ENCODE peak calls at places on chromosomes 1 and 21, in seven cellular contexts. V is RWPE2, K is transverse colon, B is fibroblast of lung, P is sigmoid colon, J is upper lobe of right lung, S is psoas muscle. Y is an unnamed sample.
A peak's percentile ranks its signal among the peaks of the same experiment; 100 is the strongest.

GRCh38 chr1:147208619-147209018 is 16.5 kb downstream of the FMO5 start:
- DNase-seq in P (no peak), S (no peak), J (no peak), B (no peak), K (no peak), V (no peak), Y (no peak)

GRCh38 chr1:222829868-222830267 is 15.0 kb downstream of the DISP1 start:
- DNase-seq in S (no peak), P (no peak), V (no peak), B (peak; percentile 88), K (no peak), J (no peak), Y (no peak)

GRCh38 chr1:220906561-220907334 is 27.5 kb downstream of the HLX start:
- DNase-seq in B (no peak), J (no peak), K (no peak), P (no peak), V (no peak), S (no peak), Y (no peak)

GRCh38 chr1:199073166-199073565 is 434.3 kb downstream of the PTPRC start:
- DNase-seq in V (no peak), B (no peak), P (no peak), J (no peak), K (no peak), S (no peak), Y (no peak)

GRCh38 chr1:2525524-2525895 is 886 bp downstream of the PANK4 start:
- DNase-seq in B (no peak), J (no peak), V (no peak), S (no peak), P (no peak), K (no peak), Y (no peak)

GRCh38 chr1:181152892-181153633 is 64.6 kb downstream of the IER5 start:
- DNase-seq in P (peak; percentile 94), V (no peak), B (peak; percentile 96), S (peak; percentile 95), K (peak; percentile 74), J (peak; percentile 82), Y (no peak)

GRCh38 chr1:66732407-66733166 is 19.7 kb upstream of the DYNLT5 start:
- DNase-seq in J (no peak), P (no peak), K (no peak), B (no peak), V (no peak), S (no peak), Y (no peak)

GRCh38 chr1:54577612-54578011 is 29.6 kb downstream of the ACOT11 start:
- DNase-seq in S (peak; percentile 90), P (peak; percentile 94), K (peak; percentile 72), J (peak; percentile 90), V (no peak), B (peak; percentile 19), Y (peak; percentile 86)

GRCh38 chr1:67821263-67821662 is 12.0 kb downstream of the GNG12 start:
- DNase-seq in K (no peak), B (no peak), S (no peak), P (no peak), V (no peak), J (no peak), Y (no peak)

GRCh38 chr21:42536601-42537000 is 22.9 kb downstream of the SLC37A1 start:
- DNase-seq in S (no peak), B (no peak), J (no peak), P (peak; percentile 9), K (no peak), V (no peak), Y (no peak)

GRCh38 chr1:219825355-219825754 is 103.0 kb downstream of the SLC30A10 start:
- DNase-seq in K (no peak), B (no peak), P (no peak), J (no peak), S (no peak), V (no peak), Y (no peak)

GRCh38 chr1:34736711-34737110 is 18.1 kb upstream of the GJB5 start:
- DNase-seq in P (no peak), K (no peak), V (peak; percentile 10), S (no peak), J (no peak), B (no peak), Y (no peak)

GRCh38 chr1:201970334-201971159 is 11.9 kb upstream of the RNPEP start:
- DNase-seq in P (no peak), K (no peak), J (no peak), V (no peak), S (no peak), B (peak; percentile 52), Y (no peak)

GRCh38 chr1:204172404-204173049 is 6.4 kb upstream of the REN start:
- DNase-seq in V (no peak), B (no peak), S (no peak), P (no peak), J (no peak), K (no peak), Y (no peak)

GRCh38 chr1:236394016-236394481 is at the start of gene EDARADD:
- DNase-seq in S (no peak), B (peak; percentile 71), P (no peak), J (no peak), V (no peak), K (no peak), Y (no peak)

GRCh38 chr1:50418600-50419109 is 4.6 kb downstream of the DMRTA2 start:
- DNase-seq in S (peak; percentile 53), B (no peak), J (no peak), P (no peak), K (no peak), V (no peak), Y (peak; percentile 17)

GRCh38 chr1:151371744-151372410 is 628 bp downstream of the SELENBP1 start:
- DNase-seq in P (peak; percentile 83), B (peak; percentile 38), J (peak; percentile 83), K (peak; percentile 75), V (no peak), S (peak; percentile 77), Y (no peak)

GRCh38 chr1:8889925-8890785 is 11.7 kb upstream of the ENO1 start:
- DNase-seq in V (peak; percentile 87), P (peak; percentile 97), B (peak; percentile 93), S (peak; percentile 93), K (peak; percentile 74), J (peak; percentile 80), Y (peak; percentile 88)

GRCh38 chr21:17488620-17489019 is 24.2 kb upstream of the CXADR start:
- DNase-seq in B (no peak), S (no peak), P (no peak), J (no peak), V (no peak), K (no peak), Y (no peak)

GRCh38 chr1:89808429-89809117 is 12.3 kb upstream of the LRRC8D start:
- DNase-seq in P (no peak), J (no peak), V (peak; percentile 74), K (no peak), B (peak; percentile 73), S (no peak), Y (no peak)

GRCh38 chr21:42406201-42406601 is 2.5 kb downstream of the UBASH3A start:
- DNase-seq in P (peak; percentile 44), V (no peak), B (no peak), J (peak; percentile 39), S (no peak), K (peak; percentile 20), Y (no peak)

GRCh38 chr1:114467491-114467890 is 43.5 kb downstream of the TRIM33 start:
- DNase-seq in P (no peak), S (no peak), V (no peak), K (no peak), J (no peak), B (no peak), Y (no peak)

GRCh38 chr1:32101233-32101681 is 6.6 kb upstream of the KPNA6 start:
- DNase-seq in K (no peak), S (no peak), V (no peak), P (no peak), B (peak; percentile 66), J (no peak), Y (no peak)

GRCh38 chr1:186482661-186483255 is 21.8 kb upstream of the PDC start:
- DNase-seq in V (no peak), P (peak; percentile 67), S (peak; percentile 43), B (peak; percentile 64), K (peak; percentile 25), J (no peak), Y (peak; percentile 32)

GRCh38 chr1:167912294-167912693 is 1.6 kb downstream of the ADCY10 start:
- DNase-seq in B (no peak), P (no peak), K (no peak), J (no peak), S (no peak), V (no peak), Y (no peak)

GRCh38 chr1:207981976-207982375 is 71.1 kb upstream of the CD34 start:
- DNase-seq in S (no peak), B (no peak), K (no peak), J (no peak), P (no peak), V (no peak), Y (no peak)

GRCh38 chr1:22789356-22789994 is 78.8 kb downstream of the EPHB2 start:
- DNase-seq in S (no peak), K (no peak), V (no peak), P (no peak), J (no peak), B (peak; percentile 74), Y (no peak)

GRCh38 chr1:25140073-25140797 is 92.1 kb downstream of the SYF2 start:
- DNase-seq in S (no peak), K (no peak), B (no peak), J (no peak), V (no peak), P (no peak), Y (peak; percentile 24)
- H3K27me3 ChIP-seq in S (no peaks in the 10 kb centered on the region), K (peaks cover 4% of the 10 kb centered on the region), B (peaks cover 12% of the 10 kb centered on the region), J (peaks cover 14% of the 10 kb centered on the region), V (peaks cover 3% of the 10 kb centered on the region), P (peaks cover 18% of the 10 kb centered on the region), Y (no peaks in the 10 kb centered on the region)

DNA sequence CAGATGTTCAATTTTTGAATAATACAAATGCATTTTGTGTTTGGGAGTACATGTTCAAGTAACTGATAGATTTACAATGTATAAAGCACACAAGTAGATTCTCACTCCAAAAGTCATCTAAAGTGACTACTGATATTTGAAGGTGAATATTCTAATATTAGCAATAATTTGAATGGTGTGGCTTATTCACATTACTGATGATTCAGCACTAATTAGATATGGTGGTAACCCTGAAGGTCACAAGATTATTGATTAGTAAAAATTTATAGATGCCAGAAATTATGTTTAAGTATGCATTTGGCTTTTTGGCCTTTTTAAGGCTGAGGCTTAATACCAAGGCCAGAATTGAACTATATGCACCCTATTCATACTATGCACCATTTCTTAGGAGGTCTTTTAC is 52.4 kb upstream of the TENT5C start:
- DNase-seq in B (no peak), K (no peak), V (no peak), P (no peak), S (no peak), J (no peak), Y (no peak)
- H3K4me1 ChIP-seq in B (no peaks in the 10 kb centered on the region), K (no peaks in the 10 kb centered on the region), V (no peaks in the 10 kb centered on the region), P (no peaks in the 10 kb centered on the region), S (no peaks in the 10 kb centered on the region), J (no peaks in the 10 kb centered on the region), Y (no peaks in the 10 kb centered on the region)

GRCh38 chr1:117116784-117117130 is 4.8 kb downstream of the TRIM45 start:
- DNase-seq in J (no peak), P (no peak), V (no peak), B (no peak), S (no peak), K (no peak), Y (no peak)
- TF ChIP-seq CTCF in J (no peak), P (no peak), V (no peak), B (no peak), S (no peak), K (no peak), Y (no peak)

GRCh38 chr1:160711528-160712311 is at the start of gene CD48:
- DNase-seq in V (no peak), B (no peak), K (no peak), S (no peak), P (no peak), J (no peak), Y (no peak)
- H3K27me3 ChIP-seq in V (peaks cover 4% of the 10 kb centered on the region), B (no peaks in the 10 kb centered on the region), K (no peaks in the 10 kb centered on the region), S (no peaks in the 10 kb centered on the region), P (no peaks in the 10 kb centered on the region), J (no peaks in the 10 kb centered on the region), Y (no peaks in the 10 kb centered on the region)

GRCh38 chr1:205240569-205240968 is 12.8 kb downstream of the TMCC2 start:
- DNase-seq in K (no peak), V (no peak), S (no peak), P (no peak), B (no peak), J (peak; percentile 20), Y (no peak)
- H3K4me1 ChIP-seq in K (no peaks in the 10 kb centered on the region), V (no peaks in the 10 kb centered on the region), S (peaks cover 91% of the 10 kb centered on the region), P (no peaks in the 10 kb centered on the region), B (peaks cover 2% of the 10 kb centered on the region), J (peaks cover 27% of the 10 kb centered on the region), Y (no peaks in the 10 kb centered on the region)

Y was measured in right lobe of liver.